ENCODE peak calls at places on chromosomes 4 and X, in eight cellular contexts. One of them, this sample, is unnamed.

GRCh38 chr4:42673084-42673429 is 16.2 kb upstream of the ATP8A1 start:
- DNase-seq in suprapubic skin: no peak
- DNase-seq in T-helper 17 cell: no peak
- DNase-seq in head of caudate nucleus: no peak
- DNase-seq in neural crest cell: no peak
- DNase-seq in cardiac fibroblast: peak; percentile 59
- DNase-seq in posterior cingulate gyrus: no peak
- DNase-seq in RKO: no peak
- DNase-seq in this sample: no peak

GRCh38 chrX:120090208-120090607 is 12.7 kb upstream of the RHOXF2B start:
- DNase-seq in head of caudate nucleus: no peak
- DNase-seq in T-helper 17 cell: no peak
- DNase-seq in RKO: no peak
- DNase-seq in cardiac fibroblast: no peak
- DNase-seq in suprapubic skin: no peak
- DNase-seq in neural crest cell: no peak
- DNase-seq in posterior cingulate gyrus: no peak
- DNase-seq in this sample: peak; percentile 5

GRCh38 chr4:69830529-69831269 is 29.2 kb downstream of the SULT1E1 start:
- DNase-seq in suprapubic skin: no peak
- DNase-seq in neural crest cell: no peak
- DNase-seq in RKO: no peak
- DNase-seq in T-helper 17 cell: no peak
- DNase-seq in cardiac fibroblast: peak; percentile 49
- DNase-seq in posterior cingulate gyrus: no peak
- DNase-seq in head of caudate nucleus: no peak
- DNase-seq in this sample: no peak

GRCh38 chrX:71606536-71607216 is 11.6 kb downstream of the CXCR3 start:
- DNase-seq in suprapubic skin: no peak
- DNase-seq in cardiac fibroblast: no peak
- DNase-seq in posterior cingulate gyrus: no peak
- DNase-seq in T-helper 17 cell: no peak
- DNase-seq in RKO: no peak
- DNase-seq in head of caudate nucleus: no peak
- DNase-seq in neural crest cell: no peak
- DNase-seq in this sample: no peak

GRCh38 chrX:71650333-71650969 is 16.9 kb upstream of the LOC101059915 start:
- DNase-seq in cardiac fibroblast: no peak
- DNase-seq in suprapubic skin: no peak
- DNase-seq in neural crest cell: no peak
- DNase-seq in T-helper 17 cell: no peak
- DNase-seq in posterior cingulate gyrus: no peak
- DNase-seq in head of caudate nucleus: no peak
- DNase-seq in RKO: no peak
- DNase-seq in this sample: no peak

GRCh38 chr4:83378426-83378825 is 43.8 kb upstream of the HPSE start:
- DNase-seq in T-helper 17 cell: no peak
- DNase-seq in RKO: peak; percentile 27
- DNase-seq in cardiac fibroblast: no peak
- DNase-seq in posterior cingulate gyrus: no peak
- DNase-seq in head of caudate nucleus: no peak
- DNase-seq in neural crest cell: no peak
- DNase-seq in suprapubic skin: no peak
- DNase-seq in this sample: no peak

GRCh38 chr4:95908806-95909205 is 68.9 kb downstream of the PDHA2 start:
- DNase-seq in suprapubic skin: no peak
- DNase-seq in RKO: no peak
- DNase-seq in T-helper 17 cell: no peak
- DNase-seq in head of caudate nucleus: no peak
- DNase-seq in neural crest cell: no peak
- DNase-seq in posterior cingulate gyrus: no peak
- DNase-seq in cardiac fibroblast: no peak
- DNase-seq in this sample: no peak

GRCh38 chr4:145907363-145907762 is 31.3 kb downstream of the ZNF827 start:
- DNase-seq in posterior cingulate gyrus: no peak
- DNase-seq in suprapubic skin: no peak
- DNase-seq in cardiac fibroblast: no peak
- DNase-seq in neural crest cell: no peak
- DNase-seq in head of caudate nucleus: no peak
- DNase-seq in RKO: no peak
- DNase-seq in T-helper 17 cell: no peak
- DNase-seq in this sample: no peak

GRCh38 chr4:136357556-136357955 is 1174.7 kb downstream of the PCDH18 start:
- DNase-seq in head of caudate nucleus: no peak
- DNase-seq in T-helper 17 cell: no peak
- DNase-seq in RKO: no peak
- DNase-seq in cardiac fibroblast: no peak
- DNase-seq in posterior cingulate gyrus: no peak
- DNase-seq in suprapubic skin: no peak
- DNase-seq in neural crest cell: no peak
- DNase-seq in this sample: no peak

GRCh38 chrX:140249122-140249521 is 255.7 kb downstream of the SOX3 start:
- DNase-seq in neural crest cell: no peak
- DNase-seq in RKO: no peak
- DNase-seq in T-helper 17 cell: no peak
- DNase-seq in head of caudate nucleus: no peak
- DNase-seq in suprapubic skin: no peak
- DNase-seq in cardiac fibroblast: no peak
- DNase-seq in posterior cingulate gyrus: no peak
- DNase-seq in this sample: no peak

GRCh38 chr4:75990129-75990528 is 616 bp downstream of the SDAD1 start:
- DNase-seq in posterior cingulate gyrus: no peak
- DNase-seq in neural crest cell: no peak
- DNase-seq in head of caudate nucleus: no peak
- DNase-seq in T-helper 17 cell: no peak
- DNase-seq in RKO: peak; percentile 19
- DNase-seq in cardiac fibroblast: peak; percentile 30
- DNase-seq in suprapubic skin: no peak
- DNase-seq in this sample: no peak

GRCh38 chr4:115361781-115362180 is 248.4 kb upstream of the NDST4 start:
- DNase-seq in posterior cingulate gyrus: no peak
- DNase-seq in head of caudate nucleus: no peak
- DNase-seq in cardiac fibroblast: no peak
- DNase-seq in neural crest cell: no peak
- DNase-seq in T-helper 17 cell: no peak
- DNase-seq in RKO: no peak
- DNase-seq in suprapubic skin: no peak
- DNase-seq in this sample: no peak

GRCh38 chr4:7199771-7200441 is 7.6 kb downstream of the SORCS2 start:
- DNase-seq in neural crest cell: no peak
- DNase-seq in head of caudate nucleus: no peak
- DNase-seq in suprapubic skin: peak; percentile 70
- DNase-seq in posterior cingulate gyrus: no peak
- DNase-seq in cardiac fibroblast: no peak
- DNase-seq in RKO: no peak
- DNase-seq in T-helper 17 cell: no peak
- DNase-seq in this sample: no peak

GRCh38 chr4:76781698-76782595 is 116.0 kb downstream of the SOWAHB start:
- DNase-seq in RKO: peak; percentile 76
- DNase-seq in cardiac fibroblast: peak; percentile 76
- DNase-seq in posterior cingulate gyrus: no peak
- DNase-seq in neural crest cell: no peak
- DNase-seq in suprapubic skin: no peak
- DNase-seq in T-helper 17 cell: no peak
- DNase-seq in head of caudate nucleus: no peak
- DNase-seq in this sample: no peak

GRCh38 chrX:126027229-126027628 is 138.9 kb downstream of the DCAF12L2 start:
- DNase-seq in head of caudate nucleus: no peak
- DNase-seq in cardiac fibroblast: no peak
- DNase-seq in neural crest cell: no peak
- DNase-seq in suprapubic skin: no peak
- DNase-seq in posterior cingulate gyrus: no peak
- DNase-seq in T-helper 17 cell: no peak
- DNase-seq in RKO: no peak
- DNase-seq in this sample: no peak

GRCh38 chr4:52195882-52196281 is 144.8 kb downstream of the SPATA18 start:
- DNase-seq in head of caudate nucleus: no peak
- DNase-seq in cardiac fibroblast: no peak
- DNase-seq in RKO: no peak
- DNase-seq in neural crest cell: no peak
- DNase-seq in suprapubic skin: no peak
- DNase-seq in T-helper 17 cell: no peak
- DNase-seq in posterior cingulate gyrus: no peak
- DNase-seq in this sample: no peak

GRCh38 chr4:144903953-144904711 is 193.9 kb downstream of the ANAPC10 start:
- DNase-seq in posterior cingulate gyrus: no peak
- DNase-seq in RKO: peak; percentile 7
- DNase-seq in head of caudate nucleus: no peak
- DNase-seq in suprapubic skin: no peak
- DNase-seq in cardiac fibroblast: peak; percentile 69
- DNase-seq in T-helper 17 cell: no peak
- DNase-seq in neural crest cell: no peak
- DNase-seq in this sample: no peak

GRCh38 chrX:44017726-44018125 is 44.5 kb upstream of the NDP start:
- DNase-seq in RKO: no peak
- DNase-seq in neural crest cell: no peak
- DNase-seq in posterior cingulate gyrus: no peak
- DNase-seq in suprapubic skin: no peak
- DNase-seq in head of caudate nucleus: no peak
- DNase-seq in cardiac fibroblast: no peak
- DNase-seq in T-helper 17 cell: no peak
- DNase-seq in this sample: no peak

GRCh38 chr4:173411106-173411703 is 12.3 kb upstream of the SCRG1 start:
- DNase-seq in T-helper 17 cell: no peak
- DNase-seq in neural crest cell: no peak
- DNase-seq in head of caudate nucleus: no peak
- DNase-seq in suprapubic skin: no peak
- DNase-seq in RKO: no peak
- DNase-seq in cardiac fibroblast: no peak
- DNase-seq in posterior cingulate gyrus: no peak
- DNase-seq in this sample: no peak

GRCh38 chr4:38004062-38004461 is 43.9 kb downstream of the PTTG2 start:
- DNase-seq in T-helper 17 cell: no peak
- DNase-seq in head of caudate nucleus: no peak
- DNase-seq in cardiac fibroblast: peak; percentile 45
- DNase-seq in suprapubic skin: no peak
- DNase-seq in posterior cingulate gyrus: no peak
- DNase-seq in neural crest cell: no peak
- DNase-seq in RKO: no peak
- DNase-seq in this sample: no peak

GRCh38 chr4:167031534-167032156 is 202.6 kb downstream of the SPOCK3 start:
- DNase-seq in RKO: no peak
- DNase-seq in T-helper 17 cell: no peak
- DNase-seq in neural crest cell: no peak
- DNase-seq in head of caudate nucleus: no peak
- DNase-seq in posterior cingulate gyrus: no peak
- DNase-seq in cardiac fibroblast: peak; percentile 33
- DNase-seq in suprapubic skin: no peak
- DNase-seq in this sample: no peak

GRCh38 chrX:119398974-119399771 is at the start of gene SLC25A43:
- DNase-seq in T-helper 17 cell: peak; percentile 10
- DNase-seq in cardiac fibroblast: peak; percentile 49
- DNase-seq in posterior cingulate gyrus: peak; percentile 12
- DNase-seq in neural crest cell: peak; percentile 6
- DNase-seq in RKO: peak; percentile 34
- DNase-seq in head of caudate nucleus: peak; percentile 22
- DNase-seq in suprapubic skin: no peak
- DNase-seq in this sample: no peak

GRCh38 chr4:128600996-128601857 is 208.3 kb upstream of the JADE1 start:
- DNase-seq in suprapubic skin: no peak
- DNase-seq in cardiac fibroblast: peak; percentile 99
- DNase-seq in head of caudate nucleus: no peak
- DNase-seq in RKO: peak; percentile 83
- DNase-seq in T-helper 17 cell: no peak
- DNase-seq in posterior cingulate gyrus: peak; percentile 21
- DNase-seq in neural crest cell: no peak
- DNase-seq in this sample: no peak

GRCh38 chrX:149949743-149950436 is 11.6 kb upstream of the EOLA2 start:
- DNase-seq in T-helper 17 cell: no peak
- DNase-seq in head of caudate nucleus: no peak
- DNase-seq in cardiac fibroblast: peak; percentile 19
- DNase-seq in neural crest cell: no peak
- DNase-seq in posterior cingulate gyrus: no peak
- DNase-seq in RKO: no peak
- DNase-seq in suprapubic skin: no peak
- DNase-seq in this sample: no peak

GRCh38 chr4:159608434-159608833 is 505.6 kb downstream of the RAPGEF2 start:
- DNase-seq in RKO: no peak
- DNase-seq in suprapubic skin: no peak
- DNase-seq in cardiac fibroblast: peak; percentile 33
- DNase-seq in posterior cingulate gyrus: no peak
- DNase-seq in neural crest cell: no peak
- DNase-seq in T-helper 17 cell: no peak
- DNase-seq in head of caudate nucleus: no peak
- DNase-seq in this sample: no peak

GRCh38 chr4:52799813-52800212 is 48.6 kb upstream of the ERVMER34-1 start:
- DNase-seq in RKO: no peak
- DNase-seq in cardiac fibroblast: no peak
- DNase-seq in head of caudate nucleus: no peak
- DNase-seq in neural crest cell: no peak
- DNase-seq in T-helper 17 cell: no peak
- DNase-seq in suprapubic skin: no peak
- DNase-seq in posterior cingulate gyrus: no peak
- DNase-seq in this sample: no peak

GRCh38 chr4:52317981-52318380 is 266.9 kb downstream of the SPATA18 start:
- DNase-seq in posterior cingulate gyrus: no peak
- DNase-seq in suprapubic skin: no peak
- DNase-seq in cardiac fibroblast: no peak
- DNase-seq in T-helper 17 cell: no peak
- DNase-seq in neural crest cell: no peak
- DNase-seq in head of caudate nucleus: no peak
- DNase-seq in RKO: no peak
- DNase-seq in this sample: no peak

GRCh38 chr4:150746156-150746555 is 164.2 kb downstream of the MAB21L2 start:
- DNase-seq in suprapubic skin: no peak
- DNase-seq in neural crest cell: no peak
- DNase-seq in cardiac fibroblast: peak; percentile 11
- DNase-seq in RKO: peak; percentile 2
- DNase-seq in posterior cingulate gyrus: no peak
- DNase-seq in T-helper 17 cell: no peak
- DNase-seq in head of caudate nucleus: no peak
- DNase-seq in this sample: no peak

GRCh38 chrX:97538745-97539144 is 655.0 kb downstream of the RPA4 start:
- DNase-seq in neural crest cell: no peak
- DNase-seq in suprapubic skin: no peak
- DNase-seq in head of caudate nucleus: no peak
- DNase-seq in posterior cingulate gyrus: no peak
- DNase-seq in T-helper 17 cell: no peak
- DNase-seq in RKO: no peak
- DNase-seq in cardiac fibroblast: no peak
- DNase-seq in this sample: no peak

GRCh38 chr4:168647976-168648375 is 151.1 kb downstream of the PALLD start:
- DNase-seq in cardiac fibroblast: no peak
- DNase-seq in neural crest cell: no peak
- DNase-seq in suprapubic skin: no peak
- DNase-seq in head of caudate nucleus: no peak
- DNase-seq in posterior cingulate gyrus: no peak
- DNase-seq in T-helper 17 cell: no peak
- DNase-seq in RKO: no peak
- DNase-seq in this sample: no peak

GRCh38 chrX:54181196-54181953 is 1.7 kb downstream of the FAM120C start:
- DNase-seq in cardiac fibroblast: peak; percentile 54
- DNase-seq in T-helper 17 cell: no peak
- DNase-seq in neural crest cell: no peak
- DNase-seq in posterior cingulate gyrus: no peak
- DNase-seq in suprapubic skin: no peak
- DNase-seq in RKO: peak; percentile 33
- DNase-seq in head of caudate nucleus: no peak
- DNase-seq in this sample: no peak

GRCh38 chr4:156956947-156957346 is 14.7 kb downstream of the PDGFC start:
- DNase-seq in suprapubic skin: no peak
- DNase-seq in neural crest cell: no peak
- DNase-seq in T-helper 17 cell: no peak
- DNase-seq in head of caudate nucleus: no peak
- DNase-seq in RKO: no peak
- DNase-seq in cardiac fibroblast: no peak
- DNase-seq in posterior cingulate gyrus: no peak
- DNase-seq in this sample: no peak

GRCh38 chrX:103254171-103254824 is 657 bp downstream of the TCEAL8 start:
- DNase-seq in posterior cingulate gyrus: peak; percentile 17
- DNase-seq in cardiac fibroblast: peak; percentile 44
- DNase-seq in T-helper 17 cell: peak; percentile 9
- DNase-seq in suprapubic skin: no peak
- DNase-seq in RKO: peak; percentile 48
- DNase-seq in neural crest cell: peak; percentile 20
- DNase-seq in head of caudate nucleus: peak; percentile 60
- DNase-seq in this sample: peak; percentile 52

GRCh38 chr4:123786955-123787354 is 390.4 kb downstream of the SPRY1 start:
- DNase-seq in suprapubic skin: no peak
- DNase-seq in posterior cingulate gyrus: no peak
- DNase-seq in head of caudate nucleus: no peak
- DNase-seq in RKO: no peak
- DNase-seq in T-helper 17 cell: no peak
- DNase-seq in neural crest cell: no peak
- DNase-seq in cardiac fibroblast: peak; percentile 60
- DNase-seq in this sample: no peak

This sample was measured in iPS DF 6.9.